ENCODE peak calls at places on chromosome 17, in eight cellular contexts. M is ascending aorta, J is A549, Z is fibroblast of villous mesenchyme, Q is AG04449, C is SK-N-SH, X is AG10803, K is Panc1. P is an unnamed sample.

GRCh38 chr17:48052956-48053757 is 5.0 kb downstream of the NFE2L1 start:
- DNase-seq in M (peak; percentile 77), J (no peak), Z (peak; percentile 75), Q (no peak), C (peak; percentile 80), X (no peak), K (no peak), P (peak; percentile 59)

GRCh38 chr17:81803728-81804558 is at the start of gene GCGR:
- DNase-seq in M (no peak), J (no peak), Z (no peak), Q (no peak), C (peak; percentile 77), X (no peak), K (no peak), P (no peak)

GRCh38 chr17:31537558-31537957 is 146.1 kb downstream of the RAB11FIP4 start:
- DNase-seq in M (peak; percentile 72), J (no peak), Z (no peak), Q (no peak), C (no peak), X (peak; percentile 64), K (no peak), P (no peak)

GRCh38 chr17:62703269-62703775 is 75.9 kb downstream of the MRC2 start:
- DNase-seq in M (peak; percentile 83), J (peak; percentile 38), Z (no peak), Q (no peak), C (no peak), X (peak; percentile 55), K (no peak), P (no peak)

GRCh38 chr17:38704645-38705522 is at the start of gene MLLT6:
- DNase-seq in M (peak; percentile 90), J (peak; percentile 81), Z (peak; percentile 78), Q (no peak), C (peak; percentile 93), X (peak; percentile 76), K (no peak), P (peak; percentile 85)

GRCh38 chr17:72122002-72122310 is 1.1 kb downstream of the SOX9 start:
- DNase-seq in M (no peak), J (peak; percentile 65), Z (peak; percentile 39), Q (no peak), C (no peak), X (no peak), K (no peak), P (no peak)

GRCh38 chr17:67974598-67975066 is 21.6 kb downstream of the C17orf58 start:
- DNase-seq in M (no peak), J (no peak), Z (no peak), Q (no peak), C (no peak), X (no peak), K (no peak), P (no peak)

GRCh38 chr17:19387921-19388521 is 1.0 kb upstream of the MFAP4 start:
- DNase-seq in M (no peak), J (no peak), Z (peak; percentile 87), Q (no peak), C (no peak), X (peak; percentile 90), K (no peak), P (no peak)

GRCh38 chr17:40538019-40538935 is 27.0 kb downstream of the CCR7 start:
- DNase-seq in M (peak; percentile 73), J (no peak), Z (no peak), Q (no peak), C (no peak), X (peak; percentile 68), K (no peak), P (peak; percentile 79)

GRCh38 chr17:43721537-43722268 is 36.9 kb downstream of the SOST start:
- DNase-seq in M (no peak), J (no peak), Z (peak; percentile 41), Q (no peak), C (no peak), X (peak; percentile 61), K (no peak), P (no peak)

GRCh38 chr17:38561416-38562214 is 44.1 kb downstream of the SRCIN1 start:
- DNase-seq in M (no peak), J (no peak), Z (no peak), Q (no peak), C (no peak), X (no peak), K (no peak), P (peak; percentile 32)

GRCh38 chr17:74960739-74961342 is 11.7 kb downstream of the HID1 start:
- DNase-seq in M (no peak), J (peak; percentile 94), Z (no peak), Q (no peak), C (no peak), X (peak; percentile 11), K (no peak), P (peak; percentile 80)

GRCh38 chr17:75404739-75405364 is 626 bp downstream of the GRB2 start:
- DNase-seq in M (peak; percentile 71), J (peak; percentile 58), Z (peak; percentile 55), Q (no peak), C (peak; percentile 67), X (peak; percentile 21), K (no peak), P (no peak)

GRCh38 chr17:73972901-73973300 is 230.6 kb upstream of the RPL38 start:
- DNase-seq in M (no peak), J (no peak), Z (no peak), Q (no peak), C (no peak), X (no peak), K (no peak), P (no peak)

GRCh38 chr17:67503184-67503583 is 126.1 kb downstream of the PITPNC1 start:
- DNase-seq in M (no peak), J (no peak), Z (no peak), Q (no peak), C (no peak), X (no peak), K (peak; percentile 65), P (no peak)

GRCh38 chr17:67221062-67221998 is 23.7 kb downstream of the HELZ start:
- DNase-seq in M (no peak), J (peak; percentile 57), Z (peak; percentile 41), Q (no peak), C (peak; percentile 56), X (peak; percentile 61), K (no peak), P (no peak)

GRCh38 chr17:40318835-40319332 is 9.9 kb downstream of the RARA start:
- DNase-seq in M (peak; percentile 70), J (no peak), Z (no peak), Q (no peak), C (peak; percentile 47), X (peak; percentile 38), K (no peak), P (peak; percentile 49)

DNA sequence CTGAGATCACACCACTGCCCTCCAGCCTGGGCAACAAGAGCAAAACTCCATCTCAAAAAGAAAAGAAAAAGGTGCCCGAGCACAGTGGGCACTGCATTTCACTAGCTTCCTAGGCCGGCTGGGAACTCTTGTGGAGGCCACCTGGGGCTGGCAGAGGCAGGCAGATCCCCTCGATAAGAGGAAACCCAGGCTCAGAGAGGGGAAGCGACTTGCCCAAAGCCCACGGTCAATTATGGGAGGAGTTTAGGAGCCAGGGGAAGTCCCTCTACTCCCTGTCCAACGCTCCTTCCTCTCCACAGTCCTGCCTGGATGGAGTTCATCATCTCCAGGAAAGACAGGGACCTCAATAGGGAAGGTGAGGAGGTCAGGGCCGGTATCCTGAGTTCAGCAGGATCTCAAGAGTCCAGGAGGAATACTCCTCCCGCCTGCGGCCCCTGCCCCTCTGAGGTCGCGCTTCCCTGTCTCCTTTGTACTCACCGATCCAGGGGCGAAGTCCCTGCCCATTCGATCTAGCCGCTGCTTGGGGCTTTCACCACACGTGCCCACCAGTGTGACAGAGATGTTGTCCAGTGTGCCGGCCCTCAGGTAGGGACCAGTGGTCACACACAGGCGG is 841 bp downstream of the ALOXE3 start:
- DNase-seq in M (no peak), J (no peak), Z (no peak), Q (no peak), C (no peak), X (no peak), K (no peak), P (peak; percentile 50)
- H3K4me3 ChIP-seq in M (peak overlapping the region; percentile 65), J (peak overlapping the region; percentile 51), Z (peak overlapping the region; percentile 73), Q (peak overlapping the region; percentile 73), C (peak overlapping the region; percentile 53), X (peak overlapping the region; percentile 68), K (peak overlapping the region; percentile 91), P (peak overlapping the region; percentile 74)

GRCh38 chr17:49616086-49616485 is 40.4 kb downstream of the NXPH3 start:
- DNase-seq in M (no peak), J (peak; percentile 31), Z (no peak), Q (no peak), C (no peak), X (no peak), K (no peak), P (no peak)
- H3K4me3 ChIP-seq in M (peak overlapping the region; percentile 37), J (no peak overlapping the region), Z (no peak overlapping the region), Q (no peak overlapping the region), C (no peak overlapping the region), X (no peak overlapping the region), K (no peak overlapping the region), P (no peak overlapping the region)

GRCh38 chr17:76529224-76529642 is 8.3 kb downstream of the CYGB start:
- DNase-seq in M (peak; percentile 91), J (no peak), Z (peak; percentile 98), Q (no peak), C (peak; percentile 83), X (peak; percentile 95), K (no peak), P (peak; percentile 80)

GRCh38 chr17:76527430-76528111 is 9.9 kb downstream of the CYGB start:
- DNase-seq in M (peak; percentile 86), J (no peak), Z (peak; percentile 96), Q (no peak), C (peak; percentile 71), X (peak; percentile 15), K (no peak), P (peak; percentile 68)

GRCh38 chr17:76529643-76530488 is 7.6 kb downstream of the CYGB start:
- DNase-seq in M (peak; percentile 80), J (no peak), Z (peak; percentile 98), Q (no peak), C (peak; percentile 92), X (peak; percentile 79), K (no peak), P (peak; percentile 83)

GRCh38 chr17:76528156-76528527 is 9.4 kb downstream of the CYGB start:
- DNase-seq in M (no peak), J (no peak), Z (no peak), Q (no peak), C (peak; percentile 27), X (no peak), K (no peak), P (no peak)

DNA sequence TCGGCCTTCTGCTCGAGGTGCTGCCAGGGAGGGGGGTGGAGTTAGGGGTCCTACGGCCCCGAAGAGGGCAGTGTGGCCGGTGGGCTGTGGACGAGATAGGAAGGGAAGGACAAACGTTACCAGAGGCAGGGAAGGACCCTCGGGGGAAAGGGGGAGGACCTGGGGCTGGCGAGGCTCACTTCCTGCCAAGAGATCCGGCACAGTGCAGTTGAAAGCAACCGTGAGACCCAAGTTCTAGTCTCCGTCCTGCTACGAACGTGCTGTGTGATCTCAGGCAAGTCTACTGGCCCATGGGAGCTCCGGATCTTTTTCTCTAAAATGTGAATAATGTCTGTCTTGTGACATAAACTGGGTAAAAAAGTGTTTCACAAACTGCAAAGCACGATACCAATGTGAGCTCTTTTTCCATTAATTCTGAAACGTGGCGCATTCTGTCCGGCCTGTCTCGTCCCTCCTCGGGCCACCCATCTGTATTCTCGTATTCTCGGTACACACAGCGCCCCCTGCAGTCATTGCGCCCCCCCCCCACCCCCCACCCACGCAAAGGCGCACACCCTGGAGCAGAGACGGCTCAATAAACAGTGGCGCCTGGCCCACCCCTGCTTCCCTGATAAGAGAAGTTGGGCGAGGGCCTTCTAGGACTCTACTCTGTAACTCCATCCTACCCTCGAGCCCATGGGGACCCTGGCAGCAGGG is 8.8 kb downstream of the CYGB start:
- DNase-seq in M (no peak), J (no peak), Z (peak; percentile 81), Q (no peak), C (peak; percentile 80), X (peak; percentile 31), K (no peak), P (no peak)
- H3K4me3 ChIP-seq in M (peak overlapping the region; percentile 39), J (no peak overlapping the region), Z (peak overlapping the region; percentile 32), Q (no peak overlapping the region), C (no peak overlapping the region), X (no peak overlapping the region), K (no peak overlapping the region), P (peak overlapping the region; percentile 22)

GRCh38 chr17:63998721-63999679 is 849 bp downstream of the PRR29 start:
- DNase-seq in M (peak; percentile 53), J (no peak), Z (no peak), Q (no peak), C (peak; percentile 65), X (no peak), K (no peak), P (peak; percentile 47)
- H3K4me3 ChIP-seq in M (peak overlapping the region; percentile 67), J (peak overlapping the region; percentile 63), Z (peak overlapping the region; percentile 81), Q (peak overlapping the region; percentile 71), C (peak overlapping the region; percentile 71), X (peak overlapping the region; percentile 70), K (peak overlapping the region; percentile 59), P (peak overlapping the region; percentile 73)

P was measured in lower lobe of right lung.